ENCODE peak calls at places on chromosome 20, in seven cellular contexts. P, F, R, I, Z, W and C are unnamed samples.

GRCh38 chr20:52590100-52590499 is 382.1 kb upstream of the TSHZ2 start:
- DNase-seq in P (no peak), F (no peak), R (no peak), I (no peak), Z (no peak), W (no peak), C (no peak)

GRCh38 chr20:35663813-35664543 is 722 bp downstream of the CPNE1 start:
- DNase-seq in P (no peak), F (peak), R (peak), I (peak), Z (no peak), W (peak), C (no peak)

GRCh38 chr20:51360451-51361230 is 181.9 kb downstream of the NFATC2 start:
- DNase-seq in P (no peak), F (no peak), R (no peak), I (no peak), Z (peak), W (peak), C (peak)

GRCh38 chr20:51457281-51457932 is 85.1 kb downstream of the NFATC2 start:
- DNase-seq in P (peak), F (peak), R (no peak), I (no peak), Z (peak), W (peak), C (peak)

GRCh38 chr20:44629017-44629385 is 22.5 kb downstream of the ADA start:
- DNase-seq in P (no peak), F (no peak), R (no peak), I (no peak), Z (no peak), W (no peak), C (no peak)

GRCh38 chr20:53942973-53943372 is 127.4 kb downstream of the BCAS1 start:
- DNase-seq in P (no peak), F (no peak), R (no peak), I (no peak), Z (no peak), W (no peak), C (no peak)

GRCh38 chr20:4987130-4987529 is 14.2 kb downstream of the SLC23A2 start:
- DNase-seq in P (no peak), F (no peak), R (no peak), I (no peak), Z (no peak), W (no peak), C (no peak)

GRCh38 chr20:50394569-50394968 is 115.6 kb upstream of the PTPN1 start:
- DNase-seq in P (no peak), F (no peak), R (no peak), I (no peak), Z (no peak), W (no peak), C (no peak)

GRCh38 chr20:59560588-59561227 is 43.6 kb upstream of the PHACTR3 start:
- DNase-seq in P (peak), F (peak), R (peak), I (no peak), Z (no peak), W (peak), C (no peak)

GRCh38 chr20:45963059-45964011 is 8.7 kb downstream of the ZNF335 start:
- DNase-seq in P (peak), F (peak), R (no peak), I (peak), Z (peak), W (peak), C (no peak)

GRCh38 chr20:14612389-14612788 is 275.0 kb upstream of the FLRT3 start:
- DNase-seq in P (no peak), F (no peak), R (no peak), I (peak), Z (peak), W (no peak), C (no peak)

GRCh38 chr20:61459266-61459665 is 207.2 kb downstream of the CDH4 start:
- DNase-seq in P (no peak), F (no peak), R (no peak), I (no peak), Z (no peak), W (no peak), C (no peak)

GRCh38 chr20:4989570-4989969 is 11.7 kb downstream of the SLC23A2 start:
- DNase-seq in P (no peak), F (no peak), R (no peak), I (no peak), Z (no peak), W (no peak), C (no peak)

GRCh38 chr20:34791289-34792020 is 34.0 kb downstream of the NCOA6 start:
- DNase-seq in P (peak), F (no peak), R (no peak), I (peak), Z (peak), W (peak), C (no peak)

GRCh38 chr20:53070714-53071392 is 98.7 kb downstream of the TSHZ2 start:
- DNase-seq in P (no peak), F (no peak), R (no peak), I (no peak), Z (no peak), W (peak), C (no peak)

GRCh38 chr20:45163071-45163803 is 11.5 kb upstream of the PI3 start:
- DNase-seq in P (no peak), F (peak), R (no peak), I (no peak), Z (no peak), W (no peak), C (no peak)

GRCh38 chr20:44264287-44264686 is 17.2 kb downstream of the GDAP1L1 start:
- DNase-seq in P (no peak), F (no peak), R (no peak), I (no peak), Z (no peak), W (no peak), C (no peak)

GRCh38 chr20:25318471-25319240 is 70.8 kb downstream of the PYGB start:
- DNase-seq in P (no peak), F (no peak), R (peak), I (no peak), Z (no peak), W (no peak), C (no peak)

GRCh38 chr20:44280387-44280786 is 30.6 kb downstream of the FITM2 start:
- DNase-seq in P (no peak), F (no peak), R (no peak), I (no peak), Z (no peak), W (no peak), C (no peak)

GRCh38 chr20:6783752-6784725 is 16.6 kb downstream of the BMP2 start:
- DNase-seq in P (no peak), F (no peak), R (no peak), I (no peak), Z (peak), W (peak), C (no peak)

GRCh38 chr20:50455656-50456451 is 54.3 kb upstream of the PTPN1 start:
- DNase-seq in P (no peak), F (no peak), R (no peak), I (no peak), Z (no peak), W (no peak), C (no peak)

GRCh38 chr20:24949756-24950127 is 673 bp downstream of the CST7 start:
- DNase-seq in P (no peak), F (no peak), R (no peak), I (no peak), Z (no peak), W (no peak), C (no peak)

GRCh38 chr20:12570371-12570770 is 438.4 kb upstream of the SPTLC3 start:
- DNase-seq in P (peak), F (peak), R (no peak), I (peak), Z (no peak), W (peak), C (no peak)

GRCh38 chr20:57439432-57439831 is 48.2 kb downstream of the RBM38 start:
- DNase-seq in P (peak), F (peak), R (no peak), I (no peak), Z (no peak), W (peak), C (no peak)

GRCh38 chr20:37193226-37193625 is 13.9 kb upstream of the MROH8 start:
- DNase-seq in P (no peak), F (no peak), R (no peak), I (no peak), Z (no peak), W (no peak), C (no peak)